ENCODE peak calls at places on chromosomes 12 and 14, in four cellular contexts. J is SK-N-SH, Y is K562, P is HCT116. F is an unnamed sample.
A peak's percentile ranks its signal among the peaks of the same experiment; 100 is the strongest.

GRCh38 chr14:76067536-76067935 is 82.0 kb downstream of the IFT43 start:
- DNase-seq in Y (no peak), J (no peak), P (no peak), F (no peak)

GRCh38 chr12:12563529-12563928 is 866 bp upstream of the DUSP16 start:
- DNase-seq in J (no peak), P (no peak), Y (peak; percentile 16), F (no peak)

GRCh38 chr12:117587646-117588287 is 226.3 kb upstream of the NOS1 start:
- DNase-seq in Y (peak; percentile 60), P (peak; percentile 15), J (peak; percentile 61), F (peak; percentile 15)

GRCh38 chr12:79378496-79378895 is 312.3 kb downstream of the PAWR start:
- DNase-seq in J (no peak), P (no peak), Y (no peak), F (no peak)

GRCh38 chr14:24407608-24408325 is 9.0 kb downstream of the NYNRIN start:
- DNase-seq in Y (no peak), P (no peak), J (no peak), F (no peak)

GRCh38 chr12:34108405-34108803 is 86.1 kb downstream of the ALG10 start:
- DNase-seq in P (no peak), Y (no peak), J (no peak), F (no peak)

GRCh38 chr12:18811268-18811667 is 73.3 kb downstream of the CAPZA3 start:
- DNase-seq in P (no peak), J (no peak), Y (no peak), F (no peak)

GRCh38 chr12:3492868-3493224 is 1.8 kb downstream of the PRMT8 start:
- DNase-seq in P (no peak), Y (no peak), J (no peak), F (no peak)

GRCh38 chr14:67515386-67516079 is 17.6 kb upstream of the PLEKHH1 start:
- DNase-seq in Y (no peak), P (no peak), J (no peak), F (no peak)

GRCh38 chr12:47373554-47374150 is 293.9 kb upstream of the AMIGO2 start:
- DNase-seq in Y (no peak), P (no peak), J (no peak), F (no peak)

GRCh38 chr12:109385339-109386078 is 37.8 kb downstream of the MYO1H start:
- DNase-seq in P (peak; percentile 51), J (peak; percentile 51), Y (peak; percentile 40), F (peak; percentile 32)

GRCh38 chr14:56294125-56294524 is 175.9 kb downstream of the PELI2 start:
- DNase-seq in Y (no peak), P (no peak), J (no peak), F (no peak)

GRCh38 chr14:99937475-99938244 is 127.6 kb upstream of the EVL start:
- DNase-seq in Y (no peak), J (no peak), P (no peak), F (no peak)

GRCh38 chr14:71438684-71439083 is 493.5 kb upstream of the RGS6 start:
- DNase-seq in Y (no peak), P (no peak), J (no peak), F (no peak)

GRCh38 chr12:11719678-11720099 is 70.2 kb downstream of the ETV6 start:
- DNase-seq in Y (peak; percentile 8), P (no peak), J (peak; percentile 58), F (no peak)

GRCh38 chr14:74804219-74804825 is 41.2 kb downstream of the YLPM1 start:
- DNase-seq in Y (peak; percentile 45), P (peak; percentile 33), J (peak; percentile 44), F (peak; percentile 26)

GRCh38 chr12:32155911-32156585 is 49.4 kb downstream of the BICD1 start:
- DNase-seq in J (peak; percentile 32), P (no peak), Y (peak; percentile 58), F (no peak)

GRCh38 chr12:56389215-56389850 is 26.7 kb upstream of the APOF start:
- DNase-seq in J (no peak), P (no peak), Y (no peak), F (no peak)

GRCh38 chr12:53231859-53232640 is at the start of gene RARG:
- DNase-seq in J (peak; percentile 93), P (no peak), Y (peak; percentile 42), F (no peak)

GRCh38 chr12:27003421-27004311 is 10.5 kb downstream of the TM7SF3 start:
- DNase-seq in J (peak; percentile 44), Y (no peak), P (no peak), F (no peak)

GRCh38 chr12:5887758-5888157 is 57.3 kb downstream of the ANO2 start:
- DNase-seq in J (no peak), P (no peak), Y (no peak), F (no peak)

GRCh38 chr12:79973774-79974173 is 38.9 kb upstream of the PPP1R12A start:
- DNase-seq in P (no peak), J (no peak), Y (no peak), F (no peak)

GRCh38 chr14:99274346-99275221 is 2.6 kb upstream of the BCL11B start:
- DNase-seq in P (peak; percentile 78), Y (peak; percentile 10), J (peak; percentile 65), F (peak; percentile 77)

GRCh38 chr14:21088687-21089086 is 9.8 kb downstream of the ZNF219 start:
- DNase-seq in P (no peak), Y (no peak), J (peak; percentile 14), F (no peak)

GRCh38 chr14:60622920-60623263 is 26.4 kb downstream of the SIX1 start:
- DNase-seq in P (no peak), Y (no peak), J (no peak), F (no peak)

GRCh38 chr14:63045234-63045611 is at the start of gene KCNH5:
- DNase-seq in J (peak; percentile 90), Y (no peak), P (no peak), F (no peak)

GRCh38 chr14:31945074-31945613 is 132.0 kb upstream of the ARHGAP5 start:
- DNase-seq in J (peak; percentile 70), P (no peak), Y (peak; percentile 11), F (peak; percentile 60)

GRCh38 chr12:107983871-107984480 is 145.1 kb upstream of the WSCD2 start:
- DNase-seq in Y (no peak), P (no peak), J (no peak), F (no peak)

GRCh38 chr14:83779266-83779665 is 1750.7 kb upstream of the FLRT2 start:
- DNase-seq in P (no peak), Y (no peak), J (no peak), F (no peak)

GRCh38 chr12:31118347-31118830 is 44.7 kb downstream of the DDX11 start:
- DNase-seq in Y (peak; percentile 25), J (peak; percentile 72), P (no peak), F (no peak)

GRCh38 chr12:105561981-105562726 is 231.7 kb downstream of the C12orf75 start:
- DNase-seq in Y (no peak), P (peak; percentile 76), J (no peak), F (no peak)

GRCh38 chr14:96227428-96227827 is 22.8 kb downstream of the BDKRB2 start:
- DNase-seq in P (no peak), J (no peak), Y (no peak), F (no peak)
- TF ChIP-seq ZBTB33 in P (no peak), J (no peak), Y (no peak), F (no peak)

GRCh38 chr14:104078031-104078455 is 7.5 kb upstream of the ASPG start:
- DNase-seq in J (peak; percentile 92), Y (peak; percentile 83), P (peak; percentile 88), F (peak; percentile 86)
- TF ChIP-seq ZBTB33 in J (no peak), Y (no peak), P (no peak), F (peak; percentile 34)

DNA sequence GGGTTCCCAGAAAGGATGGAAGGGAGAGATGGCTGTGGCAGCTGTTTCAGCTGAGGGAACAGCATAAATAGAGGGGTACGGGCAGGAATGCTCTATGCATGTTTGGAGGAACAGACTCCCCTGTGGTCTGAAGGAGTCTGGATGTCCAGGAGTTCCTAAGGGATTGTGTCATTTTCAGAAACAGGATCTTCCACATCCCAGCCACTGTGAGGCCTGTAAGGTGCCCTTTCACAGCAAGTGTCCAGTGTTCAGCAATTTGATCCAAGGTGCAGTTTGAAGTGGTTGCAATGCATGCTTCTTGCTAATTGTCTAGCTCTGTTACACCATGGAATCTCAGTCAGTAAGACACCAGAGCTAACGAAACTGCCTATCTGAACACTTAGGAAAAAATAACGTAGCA is 46.7 kb upstream of the TCL1A start:
- DNase-seq in Y (no peak), J (no peak), P (no peak), F (no peak)
- TF ChIP-seq ZBTB33 in Y (no peak), J (no peak), P (no peak), F (no peak)

GRCh38 chr12:101127521-101128219 is 82.4 kb downstream of the SLC5A8 start:
- DNase-seq in Y (no peak), J (no peak), P (no peak), F (no peak)
- TF ChIP-seq ZBTB33 in Y (no peak), J (no peak), P (no peak), F (no peak)

DNA sequence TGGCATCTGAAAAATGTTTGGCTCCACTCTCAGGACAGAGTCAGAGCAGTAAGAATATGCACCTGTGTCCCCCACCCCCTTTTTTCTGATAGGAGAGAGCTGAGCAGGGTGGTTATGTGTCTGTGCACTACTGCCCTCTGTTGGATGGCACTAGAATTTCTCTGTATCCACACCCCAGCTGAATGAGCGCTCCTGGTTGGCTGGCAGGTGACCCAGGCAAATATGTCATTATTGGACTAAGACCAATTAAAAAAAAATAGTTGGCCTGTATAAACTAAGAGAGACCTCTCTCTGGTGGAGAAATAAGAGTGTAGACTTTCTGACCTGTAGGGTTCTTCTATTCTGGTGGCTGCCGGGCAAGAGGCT is 107.0 kb downstream of the PTCSC3 start:
- DNase-seq in P (peak; percentile 62), J (peak; percentile 53), Y (peak; percentile 44), F (peak; percentile 74)
- TF ChIP-seq ZBTB33 in P (no peak), J (no peak), Y (no peak), F (no peak)

F was measured in HepG2.